ENCODE peak calls at places on chromosomes 2 and 18, in eight cellular contexts. E is neural progenitor cell, F is AG04450, O is COLO829, K is NCI-H1417, M is putamen, P is HEK293T, T is EH. A is an unnamed sample.
A peak's percentile ranks its signal among the peaks of the same experiment; 100 is the strongest.

GRCh38 chr2:191665286-191665685 is 12.7 kb upstream of the NABP1 start:
- DNase-seq in E (no peak), F (no peak), O (no peak), K (no peak), M (no peak), P (no peak), T (peak; percentile 68), A (peak; percentile 1)

GRCh38 chr2:157261199-157261782 is 3.8 kb downstream of the GALNT5 start:
- DNase-seq in E (no peak), F (no peak), O (peak; percentile 75), K (no peak), M (no peak), P (peak; percentile 8), T (peak; percentile 69), A (peak; percentile 72)

GRCh38 chr2:232491139-232491780 is 3.6 kb upstream of the ECEL1 start:
- DNase-seq in E (no peak), F (no peak), O (no peak), K (no peak), M (no peak), P (no peak), T (no peak), A (peak; percentile 85)

GRCh38 chr18:78902795-78903435 is 76.7 kb upstream of the SALL3 start:
- DNase-seq in E (no peak), F (no peak), O (no peak), K (no peak), M (no peak), P (no peak), T (no peak), A (peak; percentile 41)

GRCh38 chr2:182941939-182942338 is 75.5 kb upstream of the FRZB start:
- DNase-seq in E (no peak), F (peak; percentile 36), O (no peak), K (no peak), M (no peak), P (no peak), T (no peak), A (peak; percentile 27)

GRCh38 chr18:3058328-3059191 is 45.6 kb upstream of the LPIN2 start:
- DNase-seq in E (no peak), F (no peak), O (no peak), K (no peak), M (no peak), P (no peak), T (no peak), A (no peak)

GRCh38 chr2:121485039-121485438 is 45.6 kb upstream of the RNU4ATAC start:
- DNase-seq in E (no peak), F (peak; percentile 43), O (peak; percentile 30), K (no peak), M (no peak), P (no peak), T (peak; percentile 71), A (peak; percentile 73)

GRCh38 chr2:127049927-127050802 is 56.8 kb downstream of the BIN1 start:
- DNase-seq in E (peak; percentile 81), F (peak; percentile 10), O (peak; percentile 40), K (peak; percentile 26), M (no peak), P (peak; percentile 86), T (peak; percentile 59), A (peak; percentile 99)

GRCh38 chr2:127864877-127865276 is 6.9 kb upstream of the POLR2D start:
- DNase-seq in E (no peak), F (no peak), O (no peak), K (no peak), M (no peak), P (peak; percentile 68), T (peak; percentile 51), A (peak; percentile 55)

GRCh38 chr2:216535454-216535995 is 36.9 kb downstream of the RPL37A start:
- DNase-seq in E (no peak), F (peak; percentile 92), O (peak; percentile 24), K (no peak), M (no peak), P (no peak), T (peak; percentile 99), A (peak; percentile 87)

GRCh38 chr2:219433666-219434467 is 776 bp upstream of the SPEG start:
- DNase-seq in E (peak; percentile 83), F (no peak), O (peak; percentile 42), K (no peak), M (no peak), P (peak; percentile 73), T (peak; percentile 72), A (peak; percentile 95)

GRCh38 chr2:233213975-233214374 is 37.5 kb upstream of the ATG16L1 start:
- DNase-seq in E (no peak), F (no peak), O (no peak), K (no peak), M (no peak), P (no peak), T (no peak), A (no peak)

GRCh38 chr2:233387225-233387624 is 32.9 kb downstream of the DGKD start:
- DNase-seq in E (no peak), F (peak; percentile 11), O (no peak), K (no peak), M (no peak), P (no peak), T (no peak), A (no peak)

GRCh38 chr2:229443141-229443540 is 172.1 kb upstream of the PID1 start:
- DNase-seq in E (no peak), F (no peak), O (no peak), K (no peak), M (no peak), P (no peak), T (no peak), A (no peak)

GRCh38 chr2:164813535-164813934 is 28.1 kb downstream of the COBLL1 start:
- DNase-seq in E (no peak), F (no peak), O (no peak), K (no peak), M (no peak), P (no peak), T (no peak), A (no peak)

GRCh38 chr2:121575800-121576199 is 45.1 kb downstream of the RNU4ATAC start:
- DNase-seq in E (no peak), F (no peak), O (no peak), K (no peak), M (no peak), P (no peak), T (no peak), A (no peak)

GRCh38 chr2:24571828-24572442 is 80.9 kb downstream of the NCOA1 start:
- DNase-seq in E (no peak), F (no peak), O (no peak), K (no peak), M (no peak), P (no peak), T (no peak), A (no peak)

GRCh38 chr18:57910817-57911216 is 107.7 kb upstream of the ATP8B1 start:
- DNase-seq in E (peak; percentile 31), F (no peak), O (no peak), K (no peak), M (no peak), P (peak; percentile 28), T (no peak), A (no peak)

GRCh38 chr2:171225302-171225980 is 64.7 kb upstream of the TLK1 start:
- DNase-seq in E (no peak), F (peak; percentile 79), O (peak; percentile 32), K (no peak), M (no peak), P (no peak), T (peak; percentile 94), A (no peak)

A was measured in osteoblast.